ENCODE peak calls at places on chromosome 2, in seven cellular contexts. X is ovary, F is lower lobe of right lung, H is HCT116, K is body of pancreas, E is psoas muscle, T is fibroblast of lung. R is an unnamed sample.

GRCh38 chr2:236177604-236177966 is 9.4 kb upstream of the GBX2 start:
- DNase-seq in F (no peak), K (peak; percentile 40), H (peak; percentile 70), E (peak; percentile 66), T (peak; percentile 19), X (no peak), R (peak; percentile 19)

GRCh38 chr2:127086800-127087737 is 19.9 kb downstream of the BIN1 start:
- DNase-seq in K (no peak), X (peak; percentile 95), T (peak; percentile 95), E (peak; percentile 82), H (no peak), F (no peak), R (no peak)

GRCh38 chr2:223725494-223725893 is 111.9 kb downstream of the AP1S3 start:
- DNase-seq in T (peak; percentile 98), E (peak; percentile 71), X (peak; percentile 76), F (no peak), H (peak; percentile 92), K (peak; percentile 54), R (peak; percentile 38)

GRCh38 chr2:189517847-189518535 is 62.6 kb downstream of the SLC40A1 start:
- DNase-seq in H (no peak), K (no peak), X (no peak), T (peak; percentile 52), F (no peak), E (no peak), R (no peak)

GRCh38 chr2:67515538-67515937 is 118.4 kb downstream of the ETAA1 start:
- DNase-seq in X (no peak), E (no peak), H (no peak), T (no peak), K (no peak), F (no peak), R (no peak)

GRCh38 chr2:101150306-101151140 is 659 bp downstream of the TBC1D8 start:
- DNase-seq in E (peak; percentile 39), X (peak; percentile 44), K (peak; percentile 58), T (no peak), F (peak; percentile 61), H (no peak), R (peak; percentile 35)

GRCh38 chr2:138846216-138846821 is 66.1 kb upstream of the NXPH2 start:
- DNase-seq in T (peak; percentile 31), F (no peak), K (no peak), H (peak; percentile 21), X (no peak), E (no peak), R (peak; percentile 7)

GRCh38 chr2:113878743-113879142 is 11.1 kb upstream of the ACTR3 start:
- DNase-seq in X (no peak), E (no peak), F (no peak), T (no peak), K (no peak), H (no peak), R (peak; percentile 43)

GRCh38 chr2:160418398-160418765 is 75.2 kb downstream of the RBMS1 start:
- DNase-seq in F (no peak), E (no peak), K (no peak), X (no peak), H (no peak), T (no peak), R (no peak)

GRCh38 chr2:69322631-69323030 is 64.4 kb downstream of the GFPT1 start:
- DNase-seq in E (no peak), K (no peak), H (no peak), F (no peak), X (no peak), T (no peak), R (no peak)

GRCh38 chr2:233803292-233803911 is 25.3 kb downstream of the MROH2A start:
- DNase-seq in E (no peak), H (no peak), K (no peak), F (no peak), X (no peak), T (no peak), R (no peak)

GRCh38 chr2:216635701-216636541 is 2.7 kb downstream of the IGFBP2 start:
- DNase-seq in H (no peak), F (no peak), E (no peak), K (no peak), X (no peak), T (no peak), R (no peak)

GRCh38 chr2:122478773-122479172 is 723.3 kb downstream of the TSN start:
- DNase-seq in E (no peak), T (no peak), F (no peak), X (no peak), K (no peak), H (no peak), R (no peak)

GRCh38 chr2:132873738-132874137 is 203.7 kb upstream of the LYPD1 start:
- DNase-seq in T (no peak), K (no peak), X (no peak), H (no peak), E (no peak), F (no peak), R (no peak)

GRCh38 chr2:187934236-187934635 is 357.4 kb upstream of the GULP1 start:
- DNase-seq in T (no peak), H (no peak), X (no peak), E (no peak), K (no peak), F (no peak), R (no peak)

GRCh38 chr2:187936228-187936627 is 355.4 kb upstream of the GULP1 start:
- DNase-seq in X (no peak), K (no peak), F (no peak), T (no peak), H (no peak), E (no peak), R (no peak)

GRCh38 chr2:187934692-187935091 is 357.0 kb upstream of the GULP1 start:
- DNase-seq in H (no peak), F (no peak), T (no peak), E (no peak), K (no peak), X (no peak), R (no peak)

DNA sequence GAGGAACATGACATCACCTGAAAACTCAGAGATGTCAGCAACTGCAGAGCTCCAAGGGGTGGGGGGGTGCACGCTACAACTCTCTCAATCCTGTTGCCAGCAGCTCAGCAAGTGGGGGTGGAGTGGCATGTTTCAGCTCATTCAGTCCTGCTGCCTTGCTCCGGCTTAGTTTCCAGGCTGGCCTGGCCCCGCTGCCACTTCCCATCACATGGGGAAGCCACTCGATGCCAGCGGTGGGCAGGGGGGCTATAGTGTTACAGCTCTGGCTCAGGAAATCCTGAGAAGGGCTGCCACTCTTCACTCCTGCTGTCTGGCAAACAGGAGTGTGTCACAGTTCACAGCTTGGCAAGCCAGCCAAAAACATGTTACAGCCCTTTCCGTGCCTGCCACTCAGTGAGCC is 356.5 kb upstream of the GULP1 start:
- DNase-seq in X (no peak), T (no peak), H (no peak), F (no peak), E (no peak), K (no peak), R (no peak)
- H3K4me3 ChIP-seq in X (no peak overlapping the region), T (no peak overlapping the region), H (no peak overlapping the region), F (no peak overlapping the region), E (no peak overlapping the region), K (no peak overlapping the region), R (no peak overlapping the region)

GRCh38 chr2:217691920-217692666 is 310.7 kb downstream of the TNS1 start:
- DNase-seq in F (peak; percentile 66), K (no peak), T (peak; percentile 17), X (no peak), E (peak; percentile 58), H (no peak), R (no peak)
- H3K27ac ChIP-seq in F (peak overlapping the region; percentile 46), K (no peak overlapping the region), T (no peak overlapping the region), X (no peak overlapping the region), E (no peak overlapping the region), H (no peak overlapping the region), R (peak overlapping the region; percentile 52)

GRCh38 chr2:230181245-230181644 is 38.5 kb downstream of the SP110 start:
- DNase-seq in H (no peak), K (no peak), F (no peak), E (no peak), X (no peak), T (no peak), R (no peak)
- H3K36me3 ChIP-seq in H (no peaks in the 10 kb centered on the region), K (peaks cover 7% of the 10 kb centered on the region), F (peaks cover 82% of the 10 kb centered on the region), E (peaks cover 3% of the 10 kb centered on the region), X (no peaks in the 10 kb centered on the region), T (no peaks in the 10 kb centered on the region), R (peaks cover 17% of the 10 kb centered on the region)

DNA sequence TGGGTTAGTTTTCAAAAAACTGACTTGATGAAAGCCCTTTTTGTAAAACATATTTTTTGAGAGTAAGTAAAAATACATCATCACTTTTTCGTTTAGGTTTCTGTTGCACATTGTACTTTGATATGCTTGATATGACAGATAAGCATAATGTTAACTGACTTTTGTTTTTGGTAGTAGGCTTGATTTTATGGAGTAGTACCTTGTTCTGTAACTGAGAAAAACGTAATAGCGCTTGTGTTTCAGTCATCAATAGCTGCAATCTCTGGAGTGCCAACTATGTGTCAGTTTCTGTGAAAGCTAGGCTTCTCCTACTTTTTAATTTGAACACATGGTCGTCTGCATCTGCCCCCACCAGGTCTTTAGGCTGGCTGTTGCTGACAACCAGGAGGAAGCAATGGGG is 1.3 kb downstream of the LCLAT1 start:
- DNase-seq in H (no peak), E (no peak), K (no peak), X (no peak), F (no peak), T (no peak), R (no peak)
- H3K4me3 ChIP-seq in H (peak overlapping the region; percentile 89), E (peak overlapping the region; percentile 99), K (no peak overlapping the region), X (no peak overlapping the region), F (peak overlapping the region; percentile 89), T (peak overlapping the region; percentile 95), R (peak overlapping the region; percentile 3)

DNA sequence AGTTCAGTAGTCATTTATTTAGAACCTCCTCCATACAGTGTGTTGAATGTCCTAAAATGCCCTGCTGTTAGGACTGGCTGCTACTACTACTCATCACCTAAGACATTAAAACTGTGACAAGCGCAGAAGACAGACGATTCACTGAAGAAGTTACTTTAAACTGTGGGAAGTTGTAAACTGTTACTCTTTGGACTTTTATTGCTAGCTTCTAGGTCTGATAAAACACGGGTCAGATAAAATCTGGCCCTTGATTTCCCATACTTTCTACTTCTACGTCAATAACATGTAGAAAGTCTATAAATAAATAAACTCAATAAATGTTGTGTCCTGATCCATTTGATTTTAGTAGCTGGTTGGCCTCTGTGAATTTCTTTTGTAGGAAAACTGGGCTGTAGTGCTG is 113.4 kb downstream of the ICA1L start:
- DNase-seq in X (no peak), H (no peak), T (no peak), E (no peak), F (no peak), K (no peak), R (peak; percentile 75)
- H3K27ac ChIP-seq in X (no peak overlapping the region), H (no peak overlapping the region), T (no peak overlapping the region), E (no peak overlapping the region), F (no peak overlapping the region), K (peak overlapping the region; percentile 45), R (no peak overlapping the region)

GRCh38 chr2:241038374-241039180 is 40.2 kb downstream of the SNED1 start:
- DNase-seq in H (no peak), F (no peak), E (no peak), X (no peak), T (no peak), K (no peak), R (no peak)

GRCh38 chr2:241040081-241040803 is 41.8 kb downstream of the SNED1 start:
- DNase-seq in K (no peak), T (no peak), X (no peak), F (no peak), H (no peak), E (no peak), R (no peak)

GRCh38 chr2:241037498-241037897 is 39.1 kb downstream of the SNED1 start:
- DNase-seq in E (no peak), F (no peak), X (no peak), T (no peak), H (no peak), K (no peak), R (no peak)

GRCh38 chr2:241040811-241041334 is 42.5 kb downstream of the SNED1 start:
- DNase-seq in K (no peak), X (no peak), E (no peak), H (no peak), T (no peak), F (no peak), R (no peak)

GRCh38 chr2:241039416-241039815 is 41.0 kb downstream of the SNED1 start:
- DNase-seq in E (no peak), K (no peak), H (no peak), T (no peak), F (no peak), X (no peak), R (no peak)
- H3K36me3 ChIP-seq in E (peaks cover 5% of the 10 kb centered on the region), K (no peaks in the 10 kb centered on the region), H (no peaks in the 10 kb centered on the region), T (peaks cover 12% of the 10 kb centered on the region), F (peaks cover 55% of the 10 kb centered on the region), X (no peaks in the 10 kb centered on the region), R (no peaks in the 10 kb centered on the region)